ENCODE peak calls at places on chromosomes 1 and 21, in six cellular contexts. O is colonic mucosa, Y is adrenal gland, B is AG10803, W is BJ, L is dorsolateral prefrontal cortex. J is an unnamed sample.

GRCh38 chr1:160046494-160047115 is 14.8 kb upstream of the PIGM start:
- DNase-seq in W (no peak), Y (peak), L (peak), O (peak), B (peak), J (no peak)

GRCh38 chr1:37325509-37326437 is 148.6 kb upstream of the ZC3H12A start:
- DNase-seq in Y (no peak), O (no peak), W (no peak), L (no peak), B (no peak), J (no peak)

GRCh38 chr1:8649027-8649426 is 168.4 kb downstream of the RERE start:
- DNase-seq in L (no peak), W (no peak), Y (no peak), B (no peak), O (no peak), J (no peak)

GRCh38 chr1:165851034-165851658 is 23.7 kb downstream of the UCK2 start:
- DNase-seq in W (no peak), B (peak), L (no peak), Y (no peak), O (no peak), J (no peak)

GRCh38 chr1:41495171-41495948 is 10.9 kb upstream of the EDN2 start:
- DNase-seq in W (no peak), O (no peak), Y (peak), B (no peak), L (no peak), J (no peak)

GRCh38 chr21:44670642-44671432 is 4.1 kb upstream of the KRTAP12-2 start:
- DNase-seq in O (no peak), W (no peak), Y (no peak), L (no peak), B (no peak), J (no peak)

GRCh38 chr1:94298861-94299260 is 61.5 kb upstream of the ARHGAP29 start:
- DNase-seq in W (no peak), B (peak), Y (no peak), L (no peak), O (no peak), J (no peak)

GRCh38 chr1:55317673-55318072 is 102.5 kb upstream of the USP24 start:
- DNase-seq in L (no peak), W (no peak), O (no peak), Y (no peak), B (no peak), J (no peak)

GRCh38 chr1:67970088-67970487 is 80.3 kb downstream of the DIRAS3 start:
- DNase-seq in L (no peak), W (peak), O (no peak), Y (no peak), B (peak), J (peak)

GRCh38 chr1:150970818-150971582 is 3.6 kb downstream of the CERS2 start:
- DNase-seq in Y (peak), O (peak), L (no peak), W (no peak), B (peak), J (no peak)

GRCh38 chr21:32626633-32627196 is 14.5 kb upstream of the CFAP298 start:
- DNase-seq in L (no peak), B (peak), O (no peak), Y (no peak), W (peak), J (no peak)

GRCh38 chr1:109193653-109194590 is 19.8 kb upstream of the SARS1 start:
- DNase-seq in L (no peak), Y (peak), B (no peak), O (peak), W (no peak), J (no peak)

GRCh38 chr1:228867093-228867950 is 132.0 kb downstream of the RHOU start:
- DNase-seq in B (no peak), O (peak), W (no peak), L (no peak), Y (no peak), J (no peak)

GRCh38 chr1:38740543-38740942 is 119.0 kb downstream of the RRAGC start:
- DNase-seq in W (no peak), B (peak), L (no peak), Y (no peak), O (no peak), J (no peak)

GRCh38 chr1:50775740-50776139 is 184.3 kb downstream of the FAF1 start:
- DNase-seq in Y (no peak), W (no peak), O (no peak), L (no peak), B (no peak), J (no peak)

GRCh38 chr1:16153999-16154673 is 1.7 kb downstream of the EPHA2 start:
- DNase-seq in W (no peak), L (no peak), B (no peak), Y (peak), O (no peak), J (no peak)

GRCh38 chr1:183744132-183744913 is 60.6 kb upstream of the RGL1 start:
- DNase-seq in L (no peak), W (no peak), O (no peak), Y (no peak), B (no peak), J (no peak)

GRCh38 chr1:33110477-33110876 is 29.5 kb downstream of the AZIN2 start:
- DNase-seq in L (no peak), B (no peak), Y (no peak), W (no peak), O (no peak), J (no peak)

GRCh38 chr1:33117440-33118085 is 36.6 kb downstream of the AZIN2 start:
- DNase-seq in B (no peak), Y (no peak), W (no peak), L (no peak), O (no peak), J (no peak)

GRCh38 chr1:33111965-33112364 is 31.0 kb downstream of the AZIN2 start:
- DNase-seq in B (peak), Y (no peak), L (no peak), O (no peak), W (no peak), J (no peak)
- TF ChIP-seq CTCF in B (peak), Y (no peak), L (peak), O (no peak), W (peak), J (peak)

GRCh38 chr1:205074084-205074483 is 10.2 kb downstream of the TMEM81 start:
- DNase-seq in Y (no peak), W (no peak), B (no peak), O (no peak), L (no peak), J (no peak)
- H3K4me3 ChIP-seq in Y (no peak), W (no peak), B (no peak), O (no peak), L (no peak), J (no peak)

GRCh38 chr1:31885851-31886250 is 52.3 kb downstream of the PTP4A2 start:
- DNase-seq in L (no peak), Y (no peak), O (no peak), W (no peak), B (no peak), J (no peak)
- TF ChIP-seq CTCF in L (no peak), Y (no peak), O (no peak), W (no peak), B (no peak), J (no peak)

GRCh38 chr1:200401708-200402107 is 8.1 kb downstream of the ZNF281 start:
- DNase-seq in B (no peak), Y (no peak), L (no peak), W (no peak), O (no peak), J (no peak)

GRCh38 chr1:200409203-200409760 is 554 bp downstream of the ZNF281 start:
- DNase-seq in L (peak), O (peak), B (peak), W (no peak), Y (peak), J (no peak)

GRCh38 chr1:200401263-200401662 is 8.6 kb downstream of the ZNF281 start:
- DNase-seq in L (no peak), O (no peak), W (no peak), Y (no peak), B (no peak), J (no peak)

GRCh38 chr1:200406161-200406797 is 3.6 kb downstream of the ZNF281 start:
- DNase-seq in Y (no peak), B (no peak), W (no peak), L (no peak), O (no peak), J (no peak)

GRCh38 chr1:200405273-200405672 is 4.6 kb downstream of the ZNF281 start:
- DNase-seq in B (no peak), Y (no peak), W (no peak), O (no peak), L (no peak), J (no peak)
- H3K4me3 ChIP-seq in B (peak), Y (no peak), W (no peak), O (no peak), L (peak), J (no peak)

DNA sequence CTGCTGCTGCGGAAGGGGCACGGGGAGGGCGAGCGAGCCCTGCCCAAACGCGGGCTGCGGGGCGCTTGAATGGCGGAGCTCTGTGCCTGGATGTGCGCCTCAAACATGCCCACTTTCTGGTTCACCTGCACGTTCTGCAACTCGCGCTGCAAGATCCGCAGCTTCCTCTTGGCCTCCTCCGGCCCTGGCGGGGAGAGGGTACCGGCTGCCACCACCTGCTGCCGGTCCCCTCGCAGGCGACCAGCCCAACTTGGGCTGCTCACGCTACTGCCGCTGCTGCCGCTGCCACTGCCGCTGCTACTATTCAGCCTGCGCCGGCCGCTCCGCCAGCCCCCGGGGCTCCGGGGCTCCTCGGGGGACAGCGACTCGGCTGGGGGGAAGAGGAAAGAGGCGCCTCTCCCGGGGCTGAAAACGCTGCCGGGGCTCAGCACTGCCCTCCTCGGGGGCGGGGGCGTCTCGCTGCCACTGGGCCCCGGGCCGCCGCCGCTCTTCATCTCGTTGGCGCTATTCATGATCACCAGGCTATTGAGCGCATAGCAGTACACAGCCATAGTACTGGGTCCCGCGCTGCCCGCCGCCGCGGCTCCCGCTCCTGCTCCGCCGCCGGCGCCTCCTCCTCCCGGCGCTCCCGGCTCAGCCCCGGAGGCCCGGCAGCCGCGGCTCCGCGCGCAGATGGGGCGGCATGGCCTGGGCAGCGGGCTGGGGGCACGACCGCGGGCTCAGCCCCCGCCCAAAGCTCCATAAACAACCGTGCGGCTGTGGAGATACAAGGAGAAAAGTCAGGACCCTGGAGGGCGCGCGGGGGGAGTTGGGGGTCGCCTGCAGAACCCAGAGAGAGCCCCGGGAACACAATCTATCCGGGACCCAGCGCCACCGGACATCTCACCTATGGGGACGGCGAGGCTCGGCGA is 1.9 kb downstream of the ITPKB start:
- DNase-seq in L (peak), B (peak), O (peak), W (no peak), Y (peak), J (no peak)
- TF ChIP-seq CTCF in L (no peak), B (no peak), O (no peak), W (no peak), Y (no peak), J (no peak)

J was measured in HFF-Myc.